ENCODE peak calls at places on chromosomes 4 and X, in five cellular contexts. One of them, this sample, is unnamed.

GRCh38 chr4:3385719-3386440 is 55.9 kb upstream of the HGFAC start:
- DNase-seq in iPS DF 19.7: no peak
- DNase-seq in neural crest cell: no peak
- DNase-seq in endothelial cell: no peak
- DNase-seq in activated CD4-positive, CD25-positive, alpha-beta regulatory T cell treated with anti-CD3 and anti-CD28 coated beads, Interleukin-2, amount 50 U/mL, for 72 hours: no peak
- DNase-seq in this sample: no peak

GRCh38 chr4:122476126-122476525 is 19.6 kb upstream of the IL2 start:
- DNase-seq in iPS DF 19.7: no peak
- DNase-seq in neural crest cell: no peak
- DNase-seq in endothelial cell: no peak
- DNase-seq in activated CD4-positive, CD25-positive, alpha-beta regulatory T cell treated with anti-CD3 and anti-CD28 coated beads, Interleukin-2, amount 50 U/mL, for 72 hours: no peak
- DNase-seq in this sample: no peak

GRCh38 chrX:68878977-68879376 is 50.2 kb downstream of the EFNB1 start:
- DNase-seq in iPS DF 19.7: no peak
- DNase-seq in neural crest cell: no peak
- DNase-seq in endothelial cell: no peak
- DNase-seq in activated CD4-positive, CD25-positive, alpha-beta regulatory T cell treated with anti-CD3 and anti-CD28 coated beads, Interleukin-2, amount 50 U/mL, for 72 hours: no peak
- DNase-seq in this sample: no peak

GRCh38 chr4:82799006-82799881 is 648 bp upstream of the SCD5 start:
- DNase-seq in iPS DF 19.7: no peak
- DNase-seq in neural crest cell: no peak
- DNase-seq in endothelial cell: no peak
- DNase-seq in activated CD4-positive, CD25-positive, alpha-beta regulatory T cell treated with anti-CD3 and anti-CD28 coated beads, Interleukin-2, amount 50 U/mL, for 72 hours: no peak
- DNase-seq in this sample: peak

GRCh38 chr4:182310316-182310715 is 67.1 kb downstream of the TENM3 start:
- DNase-seq in iPS DF 19.7: no peak
- DNase-seq in neural crest cell: no peak
- DNase-seq in endothelial cell: no peak
- DNase-seq in activated CD4-positive, CD25-positive, alpha-beta regulatory T cell treated with anti-CD3 and anti-CD28 coated beads, Interleukin-2, amount 50 U/mL, for 72 hours: no peak
- DNase-seq in this sample: no peak

GRCh38 chrX:21721175-21721574 is 36.7 kb downstream of the SMPX start:
- DNase-seq in iPS DF 19.7: no peak
- DNase-seq in neural crest cell: no peak
- DNase-seq in endothelial cell: no peak
- DNase-seq in activated CD4-positive, CD25-positive, alpha-beta regulatory T cell treated with anti-CD3 and anti-CD28 coated beads, Interleukin-2, amount 50 U/mL, for 72 hours: no peak
- DNase-seq in this sample: no peak

GRCh38 chr4:5730436-5730835 is 19.4 kb downstream of the EVC start:
- DNase-seq in iPS DF 19.7: no peak
- DNase-seq in neural crest cell: no peak
- DNase-seq in endothelial cell: no peak
- DNase-seq in activated CD4-positive, CD25-positive, alpha-beta regulatory T cell treated with anti-CD3 and anti-CD28 coated beads, Interleukin-2, amount 50 U/mL, for 72 hours: no peak
- DNase-seq in this sample: no peak

GRCh38 chrX:39050427-39050826 is 249.2 kb downstream of the MID1IP1 start:
- DNase-seq in iPS DF 19.7: no peak
- DNase-seq in neural crest cell: no peak
- DNase-seq in endothelial cell: no peak
- DNase-seq in activated CD4-positive, CD25-positive, alpha-beta regulatory T cell treated with anti-CD3 and anti-CD28 coated beads, Interleukin-2, amount 50 U/mL, for 72 hours: no peak
- DNase-seq in this sample: no peak

GRCh38 chr4:111943796-111944203 is 201.5 kb upstream of the FAM241A start:
- DNase-seq in iPS DF 19.7: no peak
- DNase-seq in neural crest cell: peak
- DNase-seq in endothelial cell: peak
- DNase-seq in activated CD4-positive, CD25-positive, alpha-beta regulatory T cell treated with anti-CD3 and anti-CD28 coated beads, Interleukin-2, amount 50 U/mL, for 72 hours: no peak
- DNase-seq in this sample: no peak

GRCh38 chr4:39637572-39638357 is 900 bp downstream of the SMIM14 start:
- DNase-seq in iPS DF 19.7: peak
- DNase-seq in neural crest cell: peak
- DNase-seq in endothelial cell: peak
- DNase-seq in activated CD4-positive, CD25-positive, alpha-beta regulatory T cell treated with anti-CD3 and anti-CD28 coated beads, Interleukin-2, amount 50 U/mL, for 72 hours: no peak
- DNase-seq in this sample: peak